ENCODE peak calls at places on chromosomes 3 and 15, in four cellular contexts. O is AG09319, X is lower lobe of right lung, U is GM13976. S is an unnamed sample.

GRCh38 chr15:42083916-42084315 is 10.4 kb downstream of the PLA2G4D start:
- DNase-seq in O (no peak), X (no peak), U (no peak), S (no peak)

GRCh38 chr3:138331143-138331894 is 1.7 kb upstream of the NME9 start:
- DNase-seq in O (no peak), X (no peak), U (no peak), S (no peak)

GRCh38 chr15:27937873-27938272 is 161.2 kb downstream of the OCA2 start:
- DNase-seq in O (no peak), X (no peak), U (no peak), S (no peak)

GRCh38 chr3:117131259-117131658 is 421.7 kb downstream of the TUSC7 start:
- DNase-seq in O (no peak), X (peak; percentile 71), U (no peak), S (no peak)

GRCh38 chr15:88674661-88675060 is 35.8 kb downstream of the ISG20 start:
- DNase-seq in O (no peak), X (no peak), U (no peak), S (no peak)

GRCh38 chr15:39666671-39667070 is 85.8 kb downstream of the THBS1 start:
- DNase-seq in O (no peak), X (no peak), U (no peak), S (peak; percentile 70)

GRCh38 chr15:63073497-63074172 is 31.1 kb downstream of the TPM1 start:
- DNase-seq in O (no peak), X (no peak), U (no peak), S (no peak)

GRCh38 chr3:185253645-185254410 is at the start of gene EHHADH:
- DNase-seq in O (peak; percentile 14), X (peak; percentile 88), U (peak; percentile 80), S (no peak)

GRCh38 chr3:120350431-120350941 is 1.3 kb upstream of the LRRC58 start:
- DNase-seq in O (no peak), X (peak; percentile 45), U (no peak), S (peak; percentile 36)

DNA sequence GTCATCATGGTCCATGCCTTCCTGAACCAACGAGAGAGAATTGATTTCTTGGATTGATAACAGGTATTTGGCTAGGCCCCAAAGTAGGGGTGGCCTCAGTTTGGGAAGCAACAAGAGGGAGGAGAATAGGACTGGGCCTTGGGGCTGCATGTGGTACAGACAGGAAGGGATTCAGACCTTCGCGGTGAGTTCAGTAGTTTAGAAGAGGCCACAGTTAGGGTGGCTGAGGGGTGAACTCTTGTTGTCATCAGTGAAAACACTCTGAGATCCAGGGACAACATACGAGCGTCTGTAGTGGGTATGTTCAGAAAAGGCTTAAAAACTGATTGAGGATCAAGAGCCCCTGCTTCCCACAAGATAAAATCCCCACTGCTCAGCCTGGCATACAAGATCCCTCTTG is 220.9 kb upstream of the TLE3 start:
- DNase-seq in O (no peak), X (no peak), U (no peak), S (no peak)
- TF ChIP-seq CTCF in O (no peak), X (no peak), U (no peak), S (no peak)

DNA sequence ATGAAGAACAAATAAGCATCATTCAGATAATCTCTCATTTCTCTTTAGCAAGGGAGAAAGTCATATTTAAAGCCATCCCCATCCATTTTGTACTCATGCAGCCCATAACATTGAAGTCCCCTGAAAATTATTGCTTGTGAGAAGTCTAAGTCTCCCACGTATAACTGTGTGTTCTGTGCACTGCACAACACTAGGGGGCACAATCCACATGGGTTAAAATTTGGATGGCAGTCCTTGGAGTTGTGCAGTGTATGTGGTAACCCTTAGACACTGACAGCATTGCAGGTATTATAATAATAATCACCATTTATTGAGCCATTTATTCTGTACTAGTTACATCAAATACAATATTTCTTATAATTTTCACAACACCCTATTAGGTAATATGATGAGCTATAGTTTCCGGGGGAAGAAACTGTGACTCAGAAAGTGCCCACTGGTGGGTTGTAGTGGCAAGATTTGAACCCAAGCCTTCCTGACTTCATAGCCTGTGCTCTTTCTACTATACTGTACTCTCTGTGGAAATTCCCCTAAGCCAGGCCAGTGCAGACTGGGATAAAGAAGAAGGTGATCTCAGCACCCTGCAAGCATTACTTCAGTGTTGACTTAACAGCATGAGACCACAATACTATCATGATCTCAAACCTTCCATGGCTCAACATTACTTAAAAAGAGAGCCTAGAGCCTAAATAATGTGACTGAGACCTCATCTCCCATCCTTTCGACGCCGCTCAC is 15.7 kb downstream of the KCNAB1 start:
- DNase-seq in O (no peak), X (no peak), U (no peak), S (no peak)
- TF ChIP-seq CTCF in O (no peak), X (no peak), U (peak; percentile 27), S (no peak)

GRCh38 chr3:188947401-188947982 is 224.3 kb upstream of the TPRG1 start:
- DNase-seq in O (peak; percentile 16), X (peak; percentile 88), U (no peak), S (peak; percentile 69)
- TF ChIP-seq CTCF in O (peak; percentile 38), X (peak; percentile 43), U (no peak), S (peak; percentile 45)

DNA sequence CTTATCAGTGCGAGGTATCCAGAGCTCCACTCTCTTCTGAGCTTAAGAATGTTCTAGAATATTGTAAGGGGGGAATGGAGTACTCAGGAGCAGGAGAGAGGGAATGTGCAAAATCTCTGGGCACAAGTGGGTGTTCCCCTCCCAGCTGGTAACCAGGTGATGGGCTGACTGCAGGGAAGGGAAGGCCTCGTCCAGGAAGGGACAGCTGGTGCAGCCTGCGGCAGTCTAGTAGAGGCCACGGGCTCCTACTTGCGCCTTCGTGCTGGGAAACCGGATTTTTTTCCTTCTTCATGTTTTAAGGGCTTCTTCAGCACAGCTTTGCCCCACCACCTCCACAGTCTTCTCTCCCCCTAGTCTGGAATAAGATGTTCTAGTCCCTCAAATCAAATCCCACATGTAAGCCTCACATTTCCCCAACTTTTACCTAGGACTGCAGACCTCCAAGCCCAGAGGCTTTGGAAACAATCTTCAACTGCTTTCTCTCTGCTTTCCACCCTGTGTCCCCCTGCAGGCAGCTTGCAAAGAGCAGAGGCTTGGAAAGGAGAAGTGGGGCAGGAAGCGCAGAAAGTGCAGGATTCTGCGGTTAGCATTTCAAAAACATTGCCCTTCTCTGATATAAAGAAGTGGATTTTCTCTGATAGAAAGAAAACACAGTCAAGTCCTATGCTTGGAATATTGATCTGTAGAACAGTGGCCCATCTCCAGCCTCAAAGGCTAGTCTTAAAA is 11.9 kb upstream of the CGNL1 start:
- DNase-seq in O (no peak), X (no peak), U (no peak), S (no peak)
- TF ChIP-seq CTCF in O (peak; percentile 6), X (peak; percentile 9), U (no peak), S (peak; percentile 82)

GRCh38 chr3:155870133-155870944 is at the start of gene GMPS:
- DNase-seq in O (peak; percentile 81), X (peak; percentile 96), U (peak; percentile 98), S (peak; percentile 82)
- TF ChIP-seq CTCF in O (peak; percentile 29), X (peak; percentile 50), U (peak; percentile 72), S (peak; percentile 15)

GRCh38 chr3:100761211-100761921 is 52.1 kb downstream of the TFG start:
- DNase-seq in O (no peak), X (no peak), U (peak; percentile 13), S (no peak)
- TF ChIP-seq CTCF in O (no peak), X (peak; percentile 15), U (no peak), S (no peak)

GRCh38 chr15:70876683-70877082 is 15.6 kb downstream of the THAP10 start:
- DNase-seq in O (no peak), X (no peak), U (no peak), S (no peak)

GRCh38 chr15:70880781-70881180 is 11.5 kb downstream of the THAP10 start:
- DNase-seq in O (no peak), X (no peak), U (no peak), S (no peak)

GRCh38 chr15:70879386-70879785 is 12.8 kb downstream of the THAP10 start:
- DNase-seq in O (no peak), X (no peak), U (no peak), S (no peak)

DNA sequence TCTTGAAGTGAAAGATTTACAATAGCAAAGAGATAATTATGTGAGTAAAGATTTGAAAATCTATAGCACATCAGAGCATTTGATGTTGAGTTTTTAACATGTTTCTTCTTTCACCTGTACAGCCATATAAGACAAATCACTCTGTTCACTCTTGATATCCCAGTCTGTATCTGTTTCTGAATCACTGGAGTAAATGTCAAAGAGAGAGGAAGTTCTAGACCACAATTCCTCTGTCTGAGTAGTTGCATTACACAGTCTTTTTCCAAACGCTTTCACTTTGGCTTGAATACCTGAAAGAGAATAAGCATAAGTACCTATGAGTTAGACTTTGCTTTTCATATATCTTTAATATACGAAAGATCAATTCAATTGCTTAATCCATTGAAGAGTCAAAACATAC is 9.9 kb downstream of the THAP10 start:
- DNase-seq in O (no peak), X (no peak), U (no peak), S (no peak)
- TF ChIP-seq CTCF in O (no peak), X (no peak), U (no peak), S (no peak)

S was measured in astrocyte of the cerebellum.